ENCODE peak calls at places on chromosomes 7 and 10, in six cellular contexts. D is left lung, O is NB4, I is cardiac muscle cell, A is lower leg skin, Y is uterus. M is an unnamed sample.

GRCh38 chr7:101864039-101864438 is 46.6 kb downstream of the CUX1 start:
- DNase-seq in I (no peak), Y (no peak), D (no peak), O (no peak), A (no peak), M (no peak)

GRCh38 chr7:155285423-155286220 is 12.1 kb upstream of the INSIG1 start:
- DNase-seq in O (no peak), Y (no peak), D (no peak), I (no peak), A (no peak), M (no peak)

GRCh38 chr10:11058014-11058413 is 40.3 kb downstream of the CELF2 start:
- DNase-seq in I (no peak), Y (no peak), A (no peak), O (no peak), D (no peak), M (no peak)

GRCh38 chr7:150336746-150337145 is 4.7 kb downstream of the RARRES2 start:
- DNase-seq in Y (no peak), O (no peak), D (no peak), A (no peak), I (no peak), M (no peak)

GRCh38 chr10:9550810-9551209 is 1466.9 kb upstream of the CELF2 start:
- DNase-seq in Y (no peak), A (no peak), O (no peak), I (no peak), D (no peak), M (no peak)

GRCh38 chr10:70272925-70273316 is 10.9 kb downstream of the NPFFR1 start:
- DNase-seq in Y (no peak), I (peak; percentile 43), A (no peak), O (peak; percentile 45), D (no peak), M (no peak)

GRCh38 chr10:124359336-124359832 is 59.3 kb downstream of the OAT start:
- DNase-seq in D (no peak), I (no peak), Y (no peak), O (no peak), A (no peak), M (no peak)

GRCh38 chr10:125710267-125710563 is 9.3 kb upstream of the EDRF1 start:
- DNase-seq in O (no peak), A (no peak), I (no peak), D (no peak), Y (no peak), M (no peak)

GRCh38 chr10:69451209-69451783 is at the start of gene TSPAN15:
- DNase-seq in Y (peak; percentile 86), A (peak; percentile 96), D (peak; percentile 91), O (peak; percentile 66), I (peak; percentile 82), M (peak; percentile 94)

GRCh38 chr7:133718131-133718530 is 409.0 kb upstream of the LRGUK start:
- DNase-seq in I (no peak), O (no peak), A (no peak), D (no peak), Y (no peak), M (no peak)

GRCh38 chr7:92925876-92926696 is 89.7 kb upstream of the CDK6 start:
- DNase-seq in O (no peak), Y (no peak), I (peak; percentile 14), A (no peak), D (no peak), M (no peak)

GRCh38 chr7:18396953-18397352 is 98.6 kb upstream of the HDAC9 start:
- DNase-seq in I (no peak), Y (no peak), O (no peak), D (no peak), A (no peak), M (no peak)

GRCh38 chr7:105639677-105640493 is 58.6 kb upstream of the EFCAB10 start:
- DNase-seq in I (no peak), Y (no peak), O (no peak), A (no peak), D (no peak), M (no peak)

GRCh38 chr7:122752583-122752982 is 49.9 kb upstream of the RNF148 start:
- DNase-seq in D (no peak), O (no peak), A (no peak), I (no peak), Y (no peak), M (no peak)

GRCh38 chr7:13115157-13115772 is 427.8 kb downstream of the ARL4A start:
- DNase-seq in I (peak; percentile 48), O (no peak), D (no peak), A (no peak), Y (no peak), M (no peak)

GRCh38 chr10:29958440-29958839 is 100.9 kb downstream of the JCAD start:
- DNase-seq in D (no peak), Y (no peak), I (no peak), O (no peak), A (no peak), M (no peak)

GRCh38 chr10:45370202-45370955 is 3.6 kb upstream of the ALOX5 start:
- DNase-seq in A (no peak), O (no peak), D (no peak), Y (no peak), I (no peak), M (no peak)

GRCh38 chr7:104572554-104572953 is 244.2 kb downstream of the LHFPL3 start:
- DNase-seq in Y (no peak), I (no peak), O (no peak), A (no peak), D (no peak), M (no peak)

GRCh38 chr10:79184141-79184625 is 115.4 kb downstream of the ZMIZ1 start:
- DNase-seq in O (no peak), Y (no peak), I (peak; percentile 58), D (peak; percentile 78), A (no peak), M (no peak)

GRCh38 chr7:51340029-51340838 is 23.6 kb upstream of the COBL start:
- DNase-seq in Y (no peak), O (no peak), D (no peak), A (peak; percentile 6), I (no peak), M (no peak)

GRCh38 chr10:75400769-75401568 is 595 bp downstream of the ZNF503 start:
- DNase-seq in D (peak; percentile 57), O (peak; percentile 81), Y (peak; percentile 61), I (peak; percentile 82), A (peak; percentile 93), M (peak; percentile 77)

GRCh38 chr7:47183896-47184629 is 397.8 kb downstream of the TNS3 start:
- DNase-seq in A (no peak), I (no peak), O (no peak), D (no peak), Y (no peak), M (no peak)

GRCh38 chr10:37476285-37476684 is 350.9 kb downstream of the ANKRD30A start:
- DNase-seq in D (no peak), I (no peak), O (no peak), Y (no peak), A (no peak), M (no peak)

GRCh38 chr7:114481995-114482394 is 67.4 kb downstream of the FOXP2 start:
- DNase-seq in A (no peak), D (no peak), I (peak; percentile 74), O (no peak), Y (no peak), M (no peak)

GRCh38 chr7:143239822-143240221 is 18.0 kb downstream of the TAS2R40 start:
- DNase-seq in I (peak; percentile 57), Y (no peak), D (no peak), O (peak; percentile 92), A (no peak), M (no peak)

GRCh38 chr10:113449151-113449695 is 103.6 kb upstream of the HABP2 start:
- DNase-seq in I (no peak), A (peak; percentile 59), O (no peak), Y (no peak), D (no peak), M (no peak)

GRCh38 chr10:49600046-49600445 is 10.1 kb upstream of the SLC18A3 start:
- DNase-seq in A (no peak), D (no peak), Y (no peak), O (no peak), I (no peak), M (no peak)

GRCh38 chr7:32415936-32416335 is 74.2 kb downstream of the LSM5 start:
- DNase-seq in Y (no peak), D (no peak), I (no peak), A (no peak), O (no peak), M (no peak)

GRCh38 chr7:40219917-40220316 is 85.1 kb downstream of the SUGCT start:
- DNase-seq in D (no peak), I (peak; percentile 74), O (no peak), A (no peak), Y (no peak), M (no peak)

GRCh38 chr7:137996386-137996851 is 5.5 kb downstream of the CREB3L2 start:
- DNase-seq in I (peak; percentile 94), Y (no peak), A (no peak), D (peak; percentile 44), O (peak; percentile 83), M (peak; percentile 57)

GRCh38 chr7:133984023-133984422 is 143.1 kb upstream of the LRGUK start:
- DNase-seq in A (no peak), D (no peak), Y (no peak), I (peak; percentile 28), O (no peak), M (no peak)

GRCh38 chr10:86904600-86904999 is 52.8 kb downstream of the MMRN2 start:
- DNase-seq in Y (no peak), D (no peak), A (no peak), O (no peak), I (no peak), M (no peak)

GRCh38 chr10:86900955-86901354 is 56.5 kb downstream of the MMRN2 start:
- DNase-seq in O (no peak), A (no peak), Y (peak; percentile 35), I (peak; percentile 92), D (peak; percentile 63), M (peak; percentile 90)

GRCh38 chr10:86899128-86899527 is 58.3 kb downstream of the MMRN2 start:
- DNase-seq in I (no peak), D (no peak), A (no peak), O (no peak), Y (no peak), M (no peak)

GRCh38 chr10:86905429-86905828 is 52.0 kb downstream of the MMRN2 start:
- DNase-seq in Y (no peak), D (no peak), O (no peak), I (no peak), A (no peak), M (no peak)

GRCh38 chr10:86899670-86900276 is 57.6 kb downstream of the MMRN2 start:
- DNase-seq in A (peak; percentile 87), I (peak; percentile 83), D (no peak), Y (peak; percentile 78), O (peak; percentile 72), M (no peak)
- TF ChIP-seq CTCF in A (no peak), I (peak; percentile 71), D (peak; percentile 56), Y (peak; percentile 75), O (peak; percentile 69), M (peak; percentile 77)

GRCh38 chr10:126798649-126799048 is 106.6 kb upstream of the DOCK1 start:
- DNase-seq in Y (no peak), A (no peak), I (no peak), D (no peak), O (no peak), M (no peak)
- TF ChIP-seq CTCF in Y (no peak), A (no peak), I (no peak), D (no peak), O (no peak), M (no peak)

GRCh38 chr10:122279725-122280141 is 8.6 kb downstream of the BTBD16 start:
- DNase-seq in O (peak; percentile 48), Y (no peak), A (peak; percentile 83), I (peak; percentile 65), D (peak; percentile 22), M (no peak)
- TF ChIP-seq CTCF in O (peak; percentile 68), Y (peak; percentile 20), A (no peak), I (peak; percentile 76), D (peak; percentile 18), M (peak; percentile 77)

GRCh38 chr7:43700646-43701501 is 28.4 kb downstream of the COA1 start:
- DNase-seq in O (no peak), D (no peak), A (no peak), I (no peak), Y (no peak), M (no peak)
- TF ChIP-seq CTCF in O (no peak), D (no peak), A (no peak), I (no peak), Y (no peak), M (no peak)